ENCODE peak calls at places on chromosomes 6 and 20, in four cellular contexts. A is AG10803, R is lower lobe of right lung, Q is neural progenitor cell. O is an unnamed sample.

GRCh38 chr6:48747040-48747439 is 636.0 kb upstream of the PTCHD4 start:
- DNase-seq in A (no peak), R (no peak), Q (no peak), O (no peak)

GRCh38 chr6:154219250-154219649 is 137.4 kb downstream of the IPCEF1 start:
- DNase-seq in A (no peak), R (no peak), Q (peak; percentile 30), O (no peak)

GRCh38 chr6:156720739-156721714 is 56.2 kb upstream of the ARID1B start:
- DNase-seq in A (no peak), R (peak; percentile 65), Q (peak; percentile 42), O (no peak)

GRCh38 chr6:169619650-169620049 is 82.2 kb downstream of the WDR27 start:
- DNase-seq in A (peak; percentile 68), R (no peak), Q (peak; percentile 24), O (no peak)

GRCh38 chr6:38631186-38631783 is 8.4 kb downstream of the BTBD9 start:
- DNase-seq in A (no peak), R (no peak), Q (no peak), O (no peak)

GRCh38 chr6:1916334-1916985 is 306.7 kb downstream of the FOXC1 start:
- DNase-seq in A (peak; percentile 85), R (no peak), Q (no peak), O (peak; percentile 38)

GRCh38 chr20:20216941-20217340 is 151.0 kb upstream of the INSM1 start:
- DNase-seq in A (no peak), R (no peak), Q (no peak), O (no peak)

GRCh38 chr6:90144396-90144795 is 152.2 kb downstream of the BACH2 start:
- DNase-seq in A (no peak), R (no peak), Q (no peak), O (no peak)

GRCh38 chr6:170182093-170182780 is 108.6 kb downstream of the DLL1 start:
- DNase-seq in A (no peak), R (no peak), Q (no peak), O (no peak)

GRCh38 chr6:13487122-13488014 is at the start of gene GFOD1:
- DNase-seq in A (peak; percentile 84), R (peak; percentile 92), Q (peak; percentile 94), O (no peak)

GRCh38 chr20:25083773-25084615 is 2.1 kb upstream of the VSX1 start:
- DNase-seq in A (no peak), R (no peak), Q (peak; percentile 76), O (no peak)

GRCh38 chr6:114339706-114340105 is 3.1 kb downstream of the HS3ST5 start:
- DNase-seq in A (no peak), R (no peak), Q (no peak), O (no peak)
- H3K4me3 ChIP-seq in A (no peak overlapping the region), R (no peak overlapping the region), Q (no peak overlapping the region), O (no peak overlapping the region)

DNA sequence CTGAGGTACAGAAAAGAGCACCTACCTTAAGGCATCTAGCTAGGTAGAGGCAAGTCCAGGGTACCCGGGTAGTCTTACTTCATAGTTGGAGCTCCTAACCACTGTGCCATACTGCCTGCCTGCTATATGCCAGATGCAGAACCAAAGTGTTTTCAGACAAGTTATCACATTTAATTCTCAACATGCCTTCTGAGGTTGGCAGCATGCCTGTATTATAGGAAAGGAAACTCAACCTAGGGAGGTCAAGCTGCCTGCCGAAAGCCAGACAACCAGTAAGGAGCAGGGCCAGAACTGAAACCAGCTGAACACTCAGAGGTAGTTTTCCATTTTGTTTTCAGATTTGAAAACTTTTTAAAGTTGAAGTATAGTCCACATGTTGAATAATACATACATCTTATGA is 5.4 kb downstream of the CTNNBL1 start:
- DNase-seq in A (no peak), R (no peak), Q (no peak), O (peak; percentile 6)
- H3K4me3 ChIP-seq in A (no peak overlapping the region), R (no peak overlapping the region), Q (no peak overlapping the region), O (no peak overlapping the region)

DNA sequence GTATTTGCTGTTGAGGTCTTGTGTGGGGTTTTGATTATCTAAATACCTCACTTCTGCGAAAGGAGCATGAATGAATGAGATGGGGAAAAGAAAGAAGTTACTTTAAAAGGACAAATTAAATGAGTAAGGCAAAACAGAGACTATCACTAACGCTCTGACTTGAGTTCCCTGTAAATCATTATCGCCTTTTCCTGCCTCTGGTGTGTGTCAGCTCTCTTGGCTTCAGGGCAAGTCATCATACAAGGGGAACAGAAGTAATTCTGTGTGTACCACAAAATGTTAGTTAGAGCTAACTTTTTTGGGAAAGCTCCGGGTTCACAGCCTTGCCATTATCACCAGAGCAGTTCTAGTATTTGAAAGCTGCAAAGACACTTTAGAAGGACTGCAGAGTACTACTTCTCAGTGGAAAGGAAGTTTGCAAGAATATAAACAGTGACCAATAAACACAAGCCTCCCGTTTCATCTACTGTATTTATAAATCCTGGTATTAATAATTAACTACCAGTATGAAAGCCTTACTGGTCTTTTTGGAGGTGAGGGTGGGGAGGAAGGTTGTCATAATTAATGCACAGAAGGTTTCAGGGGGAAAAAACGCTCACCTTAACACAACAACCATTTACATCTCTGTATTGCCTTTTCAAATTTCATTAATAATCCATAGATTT is 1.2 kb downstream of the DZANK1 start:
- DNase-seq in A (no peak), R (no peak), Q (no peak), O (no peak)
- H3K4me3 ChIP-seq in A (no peak overlapping the region), R (peak overlapping the region; percentile 98), Q (peak overlapping the region; percentile 83), O (peak overlapping the region; percentile 68)

DNA sequence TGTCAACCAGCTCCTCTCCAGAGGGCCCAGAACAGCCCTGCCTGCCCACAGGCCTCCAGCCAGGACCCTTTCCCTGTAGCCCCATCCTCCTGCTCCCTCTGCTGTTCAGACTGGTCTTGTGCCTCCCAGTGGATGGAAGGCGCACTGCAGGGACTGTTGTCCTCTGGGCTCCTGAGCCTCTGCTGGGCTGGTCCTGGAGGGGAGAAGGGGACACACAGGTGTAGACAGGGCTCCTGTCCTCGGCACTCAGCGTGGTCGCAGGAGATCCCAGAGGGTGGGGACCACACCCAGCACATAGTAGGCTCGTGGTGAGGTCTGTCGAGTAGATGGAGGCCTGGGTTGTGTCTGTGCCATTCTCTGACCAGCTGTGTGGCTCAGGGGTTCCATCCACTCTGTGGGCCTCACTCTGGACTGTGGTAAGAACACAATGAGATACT is 11.5 kb downstream of the ITPR3 start:
- DNase-seq in A (no peak), R (peak; percentile 69), Q (peak; percentile 87), O (no peak)
- H3K4me3 ChIP-seq in A (no peak overlapping the region), R (peak overlapping the region; percentile 52), Q (peak overlapping the region; percentile 62), O (no peak overlapping the region)

GRCh38 chr20:43957392-43957791 is 42.7 kb downstream of the TOX2 start:
- DNase-seq in A (no peak), R (no peak), Q (no peak), O (no peak)
- H3K4me3 ChIP-seq in A (no peak overlapping the region), R (no peak overlapping the region), Q (no peak overlapping the region), O (no peak overlapping the region)